ENCODE peak calls at places on chromosomes 11 and 22, in seven cellular contexts. G is esophagus mucosa; Q is WTC11; W is heart left ventricle; B is activated naive CD8-positive, alpha-beta T cell treated with anti-CD3 and anti-CD28 coated beads, Interleukin-2, amount 50 U/mL, for 24 hours; O is activated CD4-positive, alpha-beta T cell treated with anti-CD3 and anti-CD28 coated beads for 36 hours; I is activated CD8-positive, alpha-beta T cell treated with anti-CD3 and anti-CD28 coated beads for 36 hours. S is an unnamed sample.

GRCh38 chr11:118283311-118283636 is 19.2 kb upstream of the MPZL2 start:
- ATAC-seq in B (no peak), W (no peak), G (no peak), O (no peak), I (no peak), Q (no peak), S (no peak)

GRCh38 chr11:128831781-128832497 is 35.2 kb downstream of the KCNJ1 start:
- ATAC-seq in I (no peak), B (no peak), Q (no peak), W (no peak), G (no peak), O (no peak), S (no peak)

GRCh38 chr11:73126804-73127480 is 15.2 kb downstream of the FCHSD2 start:
- ATAC-seq in Q (no peak), O (no peak), W (no peak), B (no peak), G (no peak), I (no peak), S (no peak)

GRCh38 chr11:112401036-112401769 is 140.5 kb upstream of the PLET1 start:
- ATAC-seq in G (peak), Q (no peak), W (no peak), O (no peak), I (no peak), B (no peak), S (no peak)

GRCh38 chr11:103844327-103845215 is 191.9 kb upstream of the DDI1 start:
- ATAC-seq in Q (no peak), G (no peak), I (no peak), O (no peak), B (no peak), W (no peak), S (no peak)

GRCh38 chr11:65791719-65792213 is 4.9 kb downstream of the OVOL1 start:
- ATAC-seq in I (peak), O (no peak), B (peak), G (peak), Q (no peak), W (peak), S (peak)

GRCh38 chr22:37776639-37777005 is 31.1 kb upstream of the GCAT start:
- ATAC-seq in W (no peak), B (no peak), I (no peak), Q (no peak), O (no peak), G (no peak), S (no peak)

GRCh38 chr11:121334973-121335711 is 42.6 kb downstream of the SC5D start:
- ATAC-seq in W (no peak), Q (peak), G (no peak), O (no peak), I (no peak), B (no peak), S (no peak)

GRCh38 chr11:86469491-86470388 is 95.1 kb downstream of the CCDC81 start:
- ATAC-seq in B (no peak), G (no peak), Q (no peak), W (peak), O (no peak), I (no peak), S (no peak)

GRCh38 chr22:49869855-49870712 is 16.4 kb downstream of the ZBED4 start:
- ATAC-seq in Q (no peak), B (peak), W (no peak), G (no peak), I (peak), O (peak), S (peak)

GRCh38 chr22:37967637-37968451 is 14.3 kb downstream of the POLR2F start:
- ATAC-seq in W (no peak), G (no peak), I (no peak), O (no peak), Q (no peak), B (no peak), S (no peak)

GRCh38 chr11:650482-650881 is 13.4 kb downstream of the DRD4 start:
- ATAC-seq in Q (no peak), I (no peak), B (no peak), W (no peak), G (no peak), O (no peak), S (no peak)

GRCh38 chr11:14411818-14412217 is 52.8 kb upstream of the RRAS2 start:
- ATAC-seq in G (peak), I (no peak), B (no peak), W (no peak), Q (no peak), O (no peak), S (no peak)

S was measured in activated T-helper 17 cell treated with anti-CD3 and anti-CD28 coated beads, Interleukin-2, amount 50 U/mL, for 72 hours.